ENCODE peak calls at places on chromosomes 4 and X, in four cellular contexts. I is AG10803, V is HTR-8/SVneo, S is hippocampal formation. X is an unnamed sample.

GRCh38 chr4:139484861-139485311 is 31.0 kb downstream of the RAB33B start:
- DNase-seq in V (no peak), S (no peak), I (no peak), X (no peak)

GRCh38 chrX:15600745-15601144 is at the start of gene ACE2:
- DNase-seq in V (no peak), S (no peak), I (no peak), X (no peak)

GRCh38 chr4:14196141-14196540 is 568.6 kb upstream of the BOD1L1 start:
- DNase-seq in V (peak), I (peak), S (no peak), X (no peak)

GRCh38 chr4:23361453-23361852 is 528.4 kb downstream of the PPARGC1A start:
- DNase-seq in I (no peak), S (no peak), V (no peak), X (no peak)

GRCh38 chr4:178599521-178599920 is 1157.3 kb upstream of the AGA start:
- DNase-seq in I (no peak), S (no peak), V (no peak), X (no peak)

GRCh38 chrX:17361620-17362019 is 13.4 kb upstream of the NHS start:
- DNase-seq in V (no peak), S (no peak), I (no peak), X (no peak)

GRCh38 chrX:71976753-71977152 is 66.1 kb downstream of the NHSL2 start:
- DNase-seq in I (peak), V (no peak), S (no peak), X (no peak)

GRCh38 chr4:184396570-184397515 is 77.5 kb downstream of the IRF2 start:
- DNase-seq in I (no peak), S (no peak), V (no peak), X (no peak)

GRCh38 chr4:77193511-77194236 is 36.7 kb downstream of the CCNG2 start:
- DNase-seq in I (no peak), S (no peak), V (no peak), X (no peak)

GRCh38 chrX:45517090-45517973 is 316.7 kb upstream of the DIPK2B start:
- DNase-seq in S (no peak), I (peak), V (peak), X (no peak)

GRCh38 chr4:151688785-151689043 is 72.1 kb downstream of the GATB start:
- DNase-seq in I (no peak), V (no peak), S (no peak), X (no peak)

GRCh38 chrX:41333994-41334865 is at the start of gene DDX3X:
- DNase-seq in V (no peak), S (peak), I (peak), X (peak)

GRCh38 chr4:55906999-55907398 is 41.7 kb upstream of the CEP135 start:
- DNase-seq in S (no peak), I (no peak), V (no peak), X (no peak)

X was measured in frontal cortex.